ENCODE peak calls at places on chromosomes 13 and 19, in eight cellular contexts. One of them, this sample, is unnamed.

GRCh38 chr19:50478901-50479715 is 2.5 kb upstream of the GARIN5A start:
- DNase-seq in cardiac muscle cell: peak
- DNase-seq in GM13976: no peak
- DNase-seq in psoas muscle: peak
- DNase-seq in ascending aorta: no peak
- DNase-seq in HFFc6: no peak
- DNase-seq in AG09309: no peak
- DNase-seq in GM13977: no peak
- DNase-seq in this sample: no peak

GRCh38 chr19:10952809-10953208 is 8.0 kb upstream of the SMARCA4 start:
- DNase-seq in cardiac muscle cell: no peak
- DNase-seq in GM13976: no peak
- DNase-seq in psoas muscle: no peak
- DNase-seq in ascending aorta: no peak
- DNase-seq in HFFc6: no peak
- DNase-seq in AG09309: no peak
- DNase-seq in GM13977: no peak
- DNase-seq in this sample: no peak

GRCh38 chr13:105603283-105603682 is 932.2 kb downstream of the EFNB2 start:
- DNase-seq in cardiac muscle cell: no peak
- DNase-seq in GM13976: no peak
- DNase-seq in psoas muscle: no peak
- DNase-seq in ascending aorta: no peak
- DNase-seq in HFFc6: no peak
- DNase-seq in AG09309: no peak
- DNase-seq in GM13977: no peak
- DNase-seq in this sample: no peak

GRCh38 chr13:30936920-30937319 is 4.5 kb downstream of the TEX26 start:
- DNase-seq in cardiac muscle cell: no peak
- DNase-seq in GM13976: no peak
- DNase-seq in psoas muscle: no peak
- DNase-seq in ascending aorta: no peak
- DNase-seq in HFFc6: no peak
- DNase-seq in AG09309: no peak
- DNase-seq in GM13977: no peak
- DNase-seq in this sample: no peak

GRCh38 chr13:107023335-107023734 is 455.4 kb upstream of the ARGLU1 start:
- DNase-seq in cardiac muscle cell: no peak
- DNase-seq in GM13976: no peak
- DNase-seq in psoas muscle: no peak
- DNase-seq in ascending aorta: no peak
- DNase-seq in HFFc6: no peak
- DNase-seq in AG09309: no peak
- DNase-seq in GM13977: no peak
- DNase-seq in this sample: no peak

GRCh38 chr19:35013820-35014754 is 14.0 kb downstream of the GRAMD1A start:
- DNase-seq in cardiac muscle cell: peak
- DNase-seq in GM13976: no peak
- DNase-seq in psoas muscle: no peak
- DNase-seq in ascending aorta: no peak
- DNase-seq in HFFc6: no peak
- DNase-seq in AG09309: no peak
- DNase-seq in GM13977: no peak
- DNase-seq in this sample: no peak

GRCh38 chr19:47063874-47064273 is 15.4 kb upstream of the TMEM160 start:
- DNase-seq in cardiac muscle cell: no peak
- DNase-seq in GM13976: no peak
- DNase-seq in psoas muscle: no peak
- DNase-seq in ascending aorta: no peak
- DNase-seq in HFFc6: no peak
- DNase-seq in AG09309: no peak
- DNase-seq in GM13977: no peak
- DNase-seq in this sample: no peak

GRCh38 chr19:33796164-33797100 is at the start of gene KCTD15:
- DNase-seq in cardiac muscle cell: peak
- DNase-seq in GM13976: no peak
- DNase-seq in psoas muscle: peak
- DNase-seq in ascending aorta: no peak
- DNase-seq in HFFc6: no peak
- DNase-seq in AG09309: no peak
- DNase-seq in GM13977: no peak
- DNase-seq in this sample: no peak

GRCh38 chr19:45526143-45526542 is 18.9 kb downstream of the VASP start:
- DNase-seq in cardiac muscle cell: peak
- DNase-seq in GM13976: no peak
- DNase-seq in psoas muscle: peak
- DNase-seq in ascending aorta: no peak
- DNase-seq in HFFc6: peak
- DNase-seq in AG09309: no peak
- DNase-seq in GM13977: no peak
- DNase-seq in this sample: no peak

GRCh38 chr19:1243768-1244692 is 2.5 kb downstream of the ATP5F1D start:
- DNase-seq in cardiac muscle cell: peak
- DNase-seq in GM13976: peak
- DNase-seq in psoas muscle: peak
- DNase-seq in ascending aorta: no peak
- DNase-seq in HFFc6: peak
- DNase-seq in AG09309: no peak
- DNase-seq in GM13977: peak
- DNase-seq in this sample: peak

GRCh38 chr13:45113809-45114208 is 6.5 kb upstream of the GTF2F2 start:
- DNase-seq in cardiac muscle cell: no peak
- DNase-seq in GM13976: no peak
- DNase-seq in psoas muscle: no peak
- DNase-seq in ascending aorta: no peak
- DNase-seq in HFFc6: no peak
- DNase-seq in AG09309: no peak
- DNase-seq in GM13977: no peak
- DNase-seq in this sample: no peak

GRCh38 chr13:99087130-99087953 is 109.5 kb upstream of the DOCK9 start:
- DNase-seq in cardiac muscle cell: peak
- DNase-seq in GM13976: peak
- DNase-seq in psoas muscle: peak
- DNase-seq in ascending aorta: peak
- DNase-seq in HFFc6: peak
- DNase-seq in AG09309: peak
- DNase-seq in GM13977: peak
- DNase-seq in this sample: peak
- TF ChIP-seq CTCF in cardiac muscle cell: peak
- TF ChIP-seq CTCF in GM13976: no peak
- TF ChIP-seq CTCF in psoas muscle: no peak
- TF ChIP-seq CTCF in ascending aorta: peak
- TF ChIP-seq CTCF in HFFc6: peak
- TF ChIP-seq CTCF in AG09309: peak
- TF ChIP-seq CTCF in GM13977: no peak
- TF ChIP-seq CTCF in this sample: no peak

GRCh38 chr13:95536629-95537241 is 15.8 kb upstream of the CLDN10 start:
- DNase-seq in cardiac muscle cell: peak
- DNase-seq in GM13976: no peak
- DNase-seq in psoas muscle: no peak
- DNase-seq in ascending aorta: no peak
- DNase-seq in HFFc6: peak
- DNase-seq in AG09309: peak
- DNase-seq in GM13977: no peak
- DNase-seq in this sample: no peak
- TF ChIP-seq CTCF in cardiac muscle cell: peak
- TF ChIP-seq CTCF in GM13976: peak
- TF ChIP-seq CTCF in psoas muscle: peak
- TF ChIP-seq CTCF in ascending aorta: peak
- TF ChIP-seq CTCF in HFFc6: peak
- TF ChIP-seq CTCF in AG09309: peak
- TF ChIP-seq CTCF in GM13977: peak
- TF ChIP-seq CTCF in this sample: peak

DNA sequence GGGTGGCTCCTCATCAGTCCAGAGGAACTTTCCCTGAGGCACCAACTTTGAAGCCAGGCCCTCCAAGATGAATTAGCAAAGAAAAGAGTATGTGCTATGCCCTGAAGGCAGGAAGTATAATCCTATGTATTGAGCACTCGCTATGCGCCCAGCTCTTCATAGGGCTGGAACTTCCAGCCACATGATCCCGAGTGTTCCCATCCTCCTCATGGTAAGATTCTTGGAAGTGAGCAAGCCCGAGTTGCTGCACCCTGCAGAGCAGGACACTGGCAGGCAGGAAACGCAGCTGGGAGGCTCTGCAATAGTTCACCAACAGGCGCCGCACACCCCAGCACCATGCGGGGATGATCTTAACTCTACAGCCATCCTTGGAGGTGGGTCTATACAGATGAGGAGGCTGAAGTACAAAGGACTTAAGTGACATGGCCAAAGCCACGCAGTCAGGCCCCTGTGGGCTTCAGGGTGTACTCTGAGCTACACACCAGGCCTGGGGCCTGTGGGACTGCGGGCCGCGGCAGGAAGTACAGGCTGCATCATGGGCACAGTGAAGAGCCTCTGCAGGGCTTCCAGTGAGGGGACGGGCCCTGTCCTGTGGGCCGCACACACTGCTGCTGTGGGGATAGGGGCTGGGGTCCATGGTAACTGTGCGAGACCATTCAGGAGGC is 25.1 kb downstream of the C19orf47 start:
- DNase-seq in cardiac muscle cell: no peak
- DNase-seq in GM13976: no peak
- DNase-seq in psoas muscle: no peak
- DNase-seq in ascending aorta: no peak
- DNase-seq in HFFc6: no peak
- DNase-seq in AG09309: no peak
- DNase-seq in GM13977: no peak
- DNase-seq in this sample: no peak
- TF ChIP-seq CTCF in cardiac muscle cell: no peak
- TF ChIP-seq CTCF in GM13976: no peak
- TF ChIP-seq CTCF in psoas muscle: no peak
- TF ChIP-seq CTCF in ascending aorta: no peak
- TF ChIP-seq CTCF in HFFc6: no peak
- TF ChIP-seq CTCF in AG09309: no peak
- TF ChIP-seq CTCF in GM13977: no peak
- TF ChIP-seq CTCF in this sample: no peak

GRCh38 chr19:53076984-53077383 is 26.2 kb downstream of the ZNF160 start:
- DNase-seq in cardiac muscle cell: peak
- DNase-seq in GM13976: no peak
- DNase-seq in psoas muscle: no peak
- DNase-seq in ascending aorta: no peak
- DNase-seq in HFFc6: no peak
- DNase-seq in AG09309: no peak
- DNase-seq in GM13977: no peak
- DNase-seq in this sample: no peak
- TF ChIP-seq CTCF in cardiac muscle cell: peak
- TF ChIP-seq CTCF in GM13976: no peak
- TF ChIP-seq CTCF in psoas muscle: peak
- TF ChIP-seq CTCF in ascending aorta: peak
- TF ChIP-seq CTCF in HFFc6: peak
- TF ChIP-seq CTCF in AG09309: peak
- TF ChIP-seq CTCF in GM13977: peak
- TF ChIP-seq CTCF in this sample: no peak

GRCh38 chr19:18855647-18856384 is 24.1 kb downstream of the UPF1 start:
- DNase-seq in cardiac muscle cell: no peak
- DNase-seq in GM13976: no peak
- DNase-seq in psoas muscle: no peak
- DNase-seq in ascending aorta: no peak
- DNase-seq in HFFc6: no peak
- DNase-seq in AG09309: no peak
- DNase-seq in GM13977: no peak
- DNase-seq in this sample: no peak

GRCh38 chr19:18858906-18859646 is 27.3 kb downstream of the UPF1 start:
- DNase-seq in cardiac muscle cell: no peak
- DNase-seq in GM13976: no peak
- DNase-seq in psoas muscle: no peak
- DNase-seq in ascending aorta: no peak
- DNase-seq in HFFc6: no peak
- DNase-seq in AG09309: no peak
- DNase-seq in GM13977: no peak
- DNase-seq in this sample: no peak

GRCh38 chr19:18854982-18855381 is 23.2 kb downstream of the UPF1 start:
- DNase-seq in cardiac muscle cell: no peak
- DNase-seq in GM13976: no peak
- DNase-seq in psoas muscle: no peak
- DNase-seq in ascending aorta: no peak
- DNase-seq in HFFc6: no peak
- DNase-seq in AG09309: no peak
- DNase-seq in GM13977: no peak
- DNase-seq in this sample: no peak

GRCh38 chr19:18857223-18857622 is 25.5 kb downstream of the UPF1 start:
- DNase-seq in cardiac muscle cell: no peak
- DNase-seq in GM13976: no peak
- DNase-seq in psoas muscle: no peak
- DNase-seq in ascending aorta: no peak
- DNase-seq in HFFc6: no peak
- DNase-seq in AG09309: no peak
- DNase-seq in GM13977: no peak
- DNase-seq in this sample: no peak

DNA sequence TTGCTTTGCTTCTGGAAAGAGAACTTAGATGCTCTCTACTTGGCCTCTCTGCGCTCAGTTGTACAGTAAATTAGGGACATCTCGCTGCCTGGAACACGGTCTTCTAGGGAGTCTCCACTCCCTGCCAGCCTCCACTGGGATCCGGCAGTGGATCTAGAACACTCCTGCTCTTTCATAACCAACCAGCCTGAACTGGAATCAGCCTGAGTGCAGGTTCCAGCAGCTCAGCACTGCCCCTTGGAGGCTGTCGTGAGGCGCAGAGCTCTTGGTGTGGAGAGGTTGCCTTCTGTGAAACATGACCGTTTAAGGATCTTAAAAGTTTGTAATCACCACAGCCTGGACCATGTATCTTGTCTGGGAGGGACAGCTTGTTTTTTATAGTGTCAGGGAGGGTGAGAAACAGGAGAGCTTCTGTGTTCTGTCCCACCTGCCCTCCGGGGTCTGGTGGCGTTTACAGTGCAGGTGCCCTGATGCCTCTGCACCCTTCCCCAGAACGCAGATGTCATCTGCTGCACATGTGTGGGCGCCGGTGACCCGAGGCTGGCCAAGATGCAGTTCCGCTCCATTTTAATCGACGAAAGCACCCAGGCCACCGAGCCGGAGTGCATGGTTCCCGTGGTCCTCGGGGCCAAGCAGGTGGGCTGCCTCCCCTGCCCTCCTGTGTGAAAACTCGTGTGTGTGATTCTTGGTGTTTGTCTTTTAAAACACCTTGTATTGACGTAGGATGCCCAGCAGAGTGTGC is 24.8 kb downstream of the UPF1 start:
- DNase-seq in cardiac muscle cell: peak
- DNase-seq in GM13976: no peak
- DNase-seq in psoas muscle: no peak
- DNase-seq in ascending aorta: no peak
- DNase-seq in HFFc6: peak
- DNase-seq in AG09309: no peak
- DNase-seq in GM13977: no peak
- DNase-seq in this sample: no peak
- TF ChIP-seq CTCF in cardiac muscle cell: peak
- TF ChIP-seq CTCF in GM13976: no peak
- TF ChIP-seq CTCF in psoas muscle: peak
- TF ChIP-seq CTCF in ascending aorta: no peak
- TF ChIP-seq CTCF in HFFc6: peak
- TF ChIP-seq CTCF in AG09309: peak
- TF ChIP-seq CTCF in GM13977: peak
- TF ChIP-seq CTCF in this sample: peak

GRCh38 chr13:60384911-60385310 is 12.1 kb upstream of the TDRD3 start:
- DNase-seq in cardiac muscle cell: no peak
- DNase-seq in GM13976: no peak
- DNase-seq in psoas muscle: no peak
- DNase-seq in ascending aorta: no peak
- DNase-seq in HFFc6: no peak
- DNase-seq in AG09309: no peak
- DNase-seq in GM13977: no peak
- DNase-seq in this sample: no peak

GRCh38 chr13:60379837-60380236 is 17.2 kb upstream of the TDRD3 start:
- DNase-seq in cardiac muscle cell: no peak
- DNase-seq in GM13976: no peak
- DNase-seq in psoas muscle: no peak
- DNase-seq in ascending aorta: no peak
- DNase-seq in HFFc6: no peak
- DNase-seq in AG09309: no peak
- DNase-seq in GM13977: no peak
- DNase-seq in this sample: no peak
- TF ChIP-seq CTCF in cardiac muscle cell: peak
- TF ChIP-seq CTCF in GM13976: no peak
- TF ChIP-seq CTCF in psoas muscle: no peak
- TF ChIP-seq CTCF in ascending aorta: no peak
- TF ChIP-seq CTCF in HFFc6: peak
- TF ChIP-seq CTCF in AG09309: no peak
- TF ChIP-seq CTCF in GM13977: no peak
- TF ChIP-seq CTCF in this sample: no peak